ENCODE peak calls at places on chromosomes 11 and 22, in six cellular contexts. Y, O, I, M, Z and L are unnamed samples.

GRCh38 chr22:24284747-24285203 is 14.1 kb downstream of the SPECC1L start:
- DNase-seq in Y (no peak), O (no peak), I (peak; percentile 62), M (no peak), Z (peak; percentile 32), L (no peak)

GRCh38 chr11:134714021-134714656 is 302.1 kb upstream of the B3GAT1 start:
- DNase-seq in Y (no peak), O (no peak), I (no peak), M (no peak), Z (no peak), L (no peak)

GRCh38 chr11:122727101-122727929 is 71.8 kb downstream of the UBASH3B start:
- DNase-seq in Y (no peak), O (no peak), I (no peak), M (no peak), Z (peak; percentile 34), L (peak; percentile 46)

GRCh38 chr11:7688238-7688826 is 15.0 kb upstream of the CYB5R2 start:
- DNase-seq in Y (peak; percentile 16), O (peak; percentile 44), I (peak; percentile 18), M (no peak), Z (peak; percentile 36), L (peak; percentile 41)

GRCh38 chr11:125468852-125469251 is 27.2 kb downstream of the FEZ1 start:
- DNase-seq in Y (no peak), O (no peak), I (no peak), M (no peak), Z (no peak), L (no peak)

GRCh38 chr11:117584056-117584830 is 212.8 kb downstream of the DSCAML1 start:
- DNase-seq in Y (no peak), O (no peak), I (no peak), M (no peak), Z (no peak), L (no peak)

GRCh38 chr11:7527029-7527428 is 13.2 kb downstream of the PPFIBP2 start:
- DNase-seq in Y (no peak), O (no peak), I (no peak), M (no peak), Z (no peak), L (no peak)

GRCh38 chr22:26394787-26395186 is 34.3 kb upstream of the ASPHD2 start:
- DNase-seq in Y (no peak), O (no peak), I (no peak), M (no peak), Z (peak; percentile 47), L (no peak)

GRCh38 chr11:126491092-126491491 is 135.6 kb downstream of the ST3GAL4 start:
- DNase-seq in Y (no peak), O (no peak), I (no peak), M (no peak), Z (no peak), L (no peak)

GRCh38 chr11:125314264-125315087 is 149.9 kb downstream of the PKNOX2 start:
- DNase-seq in Y (no peak), O (no peak), I (no peak), M (no peak), Z (no peak), L (no peak)

GRCh38 chr11:32713496-32713895 is 81.0 kb downstream of the CCDC73 start:
- DNase-seq in Y (no peak), O (peak; percentile 30), I (no peak), M (no peak), Z (no peak), L (peak; percentile 27)

GRCh38 chr11:131943296-131943695 is 572.9 kb downstream of the NTM start:
- DNase-seq in Y (no peak), O (no peak), I (no peak), M (no peak), Z (no peak), L (no peak)

DNA sequence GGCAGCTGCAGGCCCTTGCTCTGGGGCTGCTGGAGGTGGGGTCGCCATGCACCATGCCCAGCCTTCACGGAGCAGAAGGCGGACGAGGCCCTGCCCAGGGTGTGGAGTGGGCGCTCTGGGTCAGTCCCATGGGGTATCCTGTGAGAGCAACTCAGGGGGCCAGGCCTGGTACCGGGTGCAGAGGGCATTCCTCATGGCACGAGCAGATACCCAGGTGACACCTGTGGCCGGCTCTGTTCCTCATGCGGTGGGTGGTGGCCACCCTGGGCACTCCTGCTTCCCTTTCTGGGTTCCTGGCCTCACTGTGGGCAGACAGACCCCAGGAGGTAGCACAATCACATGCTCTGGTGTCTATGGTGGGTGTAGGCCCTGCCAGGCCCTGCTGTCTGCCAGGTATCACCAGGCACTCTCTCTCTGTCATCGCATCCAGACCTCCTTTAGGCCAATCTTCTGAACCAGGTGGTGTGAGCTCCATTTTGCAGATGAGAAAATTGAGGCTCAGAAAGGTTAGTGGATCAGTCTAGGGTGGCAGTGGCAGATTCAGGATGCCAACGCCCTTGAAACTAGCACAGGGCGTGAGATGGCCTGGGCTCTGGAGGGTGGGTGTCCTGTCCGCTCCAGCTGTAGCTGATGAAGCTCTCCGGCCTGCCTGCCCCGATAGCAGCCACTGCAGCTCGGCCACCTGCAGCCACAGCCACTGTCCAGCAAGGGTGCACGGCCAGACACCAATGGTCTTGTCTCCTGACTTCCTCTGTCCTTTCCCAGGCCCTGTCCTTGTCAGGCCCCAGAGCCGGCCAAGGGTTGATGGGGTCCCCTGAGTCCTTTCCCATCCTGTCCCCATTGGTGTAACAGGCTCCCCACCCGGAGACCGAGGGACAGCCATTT is 15.1 kb downstream of the DGKZ start:
- DNase-seq in Y (no peak), O (no peak), I (no peak), M (no peak), Z (no peak), L (peak; percentile 23)
- TF ChIP-seq MYC in Y (no peak), O (no peak), I (no peak), M (no peak), Z (no peak), L (no peak)

DNA sequence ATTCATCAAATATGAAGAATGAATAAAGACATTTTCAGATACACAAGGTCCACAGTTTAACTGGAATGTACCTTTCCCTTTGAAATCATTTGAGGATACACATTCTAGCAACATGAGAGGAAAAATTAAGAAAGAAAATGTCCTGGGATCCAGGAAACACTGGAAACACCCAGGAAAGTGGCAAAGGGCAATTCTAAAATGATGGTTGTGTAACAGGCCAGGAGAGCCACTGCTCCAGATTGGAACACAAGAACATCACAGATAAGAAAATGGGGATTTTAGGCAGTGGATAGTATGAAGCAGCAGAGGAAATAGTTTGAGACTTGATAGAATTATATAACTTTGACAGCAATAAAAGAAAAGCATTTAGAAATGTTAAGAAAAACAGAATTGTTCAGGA is 56.1 kb upstream of the GRIK4 start:
- DNase-seq in Y (no peak), O (no peak), I (no peak), M (no peak), Z (no peak), L (no peak)
- TF ChIP-seq MYC in Y (no peak), O (no peak), I (no peak), M (no peak), Z (no peak), L (no peak)

DNA sequence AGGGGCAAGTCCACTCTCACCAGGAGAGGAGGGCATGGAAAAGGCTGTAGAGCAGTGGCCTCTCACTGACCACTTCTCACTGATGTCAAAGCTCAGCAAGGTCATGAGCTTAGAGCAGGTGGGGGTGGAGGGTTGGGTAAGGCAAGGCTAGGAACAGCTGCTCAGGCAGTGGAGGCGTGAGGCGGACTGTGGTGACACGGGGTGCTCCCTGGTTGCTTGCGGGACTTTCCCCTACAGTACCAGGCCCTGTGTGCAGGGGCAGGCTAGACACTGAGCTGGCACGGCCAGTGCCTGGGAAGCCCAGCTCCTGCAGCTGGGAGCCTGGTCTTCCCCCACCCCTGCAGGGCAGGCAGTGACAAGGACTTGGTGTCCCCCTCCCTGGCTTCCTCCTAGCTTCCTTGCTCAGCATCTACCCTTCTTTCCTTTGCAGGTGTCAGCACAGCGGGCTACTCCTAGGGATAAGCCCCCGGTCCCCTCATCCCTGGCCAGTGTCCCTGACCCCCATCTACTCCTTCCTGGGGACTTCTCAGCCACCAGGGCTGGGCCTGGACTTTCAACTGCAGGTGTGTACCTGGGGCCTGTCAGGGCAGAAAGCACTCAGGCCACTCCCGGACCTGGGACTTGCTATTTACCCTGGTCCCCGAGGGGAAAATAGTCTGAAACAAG is 45.6 kb downstream of the PISD start:
- DNase-seq in Y (peak; percentile 31), O (no peak), I (no peak), M (no peak), Z (no peak), L (peak; percentile 54)
- TF ChIP-seq MYC in Y (no peak), O (no peak), I (no peak), M (no peak), Z (no peak), L (no peak)

GRCh38 chr11:68142028-68142412 is 20.8 kb upstream of the CHKA start:
- DNase-seq in Y (no peak), O (no peak), I (no peak), M (no peak), Z (no peak), L (peak; percentile 94)
- TF ChIP-seq MYC in Y (no peak), O (no peak), I (no peak), M (no peak), Z (no peak), L (no peak)